ENCODE peak calls at places on chromosomes 5 and 9, in nine cellular contexts. Q is Caco-2; I is AG08396; X is RWPE1; L is activated CD4-positive, alpha-beta T cell treated with anti-CD3 and anti-CD28 coated beads for 1 hour; M is activated CD4-positive, alpha-beta memory T cell treated with anti-CD3 and anti-CD28 coated beads, Interleukin-2, amount 10 ng/mL, durations not matched to agents 7 days and 5 days; K is stimulated activated naive CD8-positive, alpha-beta T cell treated with anti-CD3 and anti-CD28 coated beads, Interleukin-15, amount 100 ng/mL, for 72 hours; Z is H54; C is thyroid gland. H is an unnamed sample.

GRCh38 chr9:6959275-6960000 is 201.7 kb downstream of the KDM4C start:
- DNase-seq in Q (no peak), I (no peak), X (no peak), L (no peak), M (no peak), K (no peak), Z (no peak), C (no peak), H (no peak)

GRCh38 chr9:100492952-100493351 is 20.0 kb downstream of the TMEFF1 start:
- DNase-seq in Q (no peak), I (peak; percentile 40), X (no peak), L (no peak), M (no peak), K (no peak), Z (no peak), C (no peak), H (no peak)

GRCh38 chr9:91978739-91979414 is 28.8 kb upstream of the ROR2 start:
- DNase-seq in Q (peak; percentile 34), I (peak; percentile 73), X (peak; percentile 71), L (no peak), M (no peak), K (no peak), Z (peak; percentile 82), C (peak; percentile 26), H (peak; percentile 91)

GRCh38 chr9:15136646-15137045 is 170.4 kb downstream of the TTC39B start:
- DNase-seq in Q (no peak), I (no peak), X (no peak), L (no peak), M (no peak), K (no peak), Z (no peak), C (no peak), H (no peak)

GRCh38 chr9:134065720-134066419 is 2.0 kb downstream of the BRD3 start:
- DNase-seq in Q (peak; percentile 32), I (peak; percentile 87), X (peak; percentile 83), L (peak; percentile 29), M (peak; percentile 74), K (peak; percentile 76), Z (peak; percentile 98), C (peak; percentile 24), H (no peak)

GRCh38 chr5:81755320-81755719 is 4.4 kb upstream of the SSBP2 start:
- DNase-seq in Q (peak; percentile 64), I (peak; percentile 74), X (peak; percentile 88), L (no peak), M (no peak), K (no peak), Z (peak; percentile 50), C (peak; percentile 71), H (peak; percentile 47)

GRCh38 chr5:133749331-133749985 is 137.1 kb upstream of the FSTL4 start:
- DNase-seq in Q (no peak), I (no peak), X (no peak), L (no peak), M (no peak), K (no peak), Z (no peak), C (no peak), H (no peak)

GRCh38 chr5:115850771-115851416 is 9.2 kb downstream of the AP3S1 start:
- DNase-seq in Q (no peak), I (no peak), X (no peak), L (no peak), M (no peak), K (no peak), Z (no peak), C (no peak), H (no peak)

GRCh38 chr9:91898451-91899433 is 51.3 kb downstream of the ROR2 start:
- DNase-seq in Q (no peak), I (no peak), X (no peak), L (no peak), M (no peak), K (no peak), Z (no peak), C (peak; percentile 68), H (no peak)

GRCh38 chr9:105973811-105974407 is 279.6 kb downstream of the TMEM38B start:
- DNase-seq in Q (no peak), I (no peak), X (no peak), L (no peak), M (no peak), K (no peak), Z (no peak), C (no peak), H (peak; percentile 10)

GRCh38 chr5:174329738-174330137 is 284.2 kb downstream of the NSG2 start:
- DNase-seq in Q (no peak), I (no peak), X (no peak), L (no peak), M (no peak), K (no peak), Z (no peak), C (no peak), H (peak; percentile 11)

GRCh38 chr9:136300866-136301265 is 3.0 kb downstream of the CCDC187 start:
- DNase-seq in Q (no peak), I (no peak), X (no peak), L (no peak), M (no peak), K (no peak), Z (no peak), C (no peak), H (no peak)

GRCh38 chr9:2066312-2067273 is 51.4 kb downstream of the SMARCA2 start:
- DNase-seq in Q (no peak), I (peak; percentile 25), X (no peak), L (no peak), M (no peak), K (no peak), Z (no peak), C (peak; percentile 40), H (no peak)

GRCh38 chr9:99595796-99596195 is 225.9 kb upstream of the NR4A3 start:
- DNase-seq in Q (no peak), I (no peak), X (no peak), L (no peak), M (peak; percentile 18), K (peak; percentile 21), Z (no peak), C (no peak), H (no peak)

GRCh38 chr5:158435161-158435616 is 576.2 kb upstream of the CLINT1 start:
- DNase-seq in Q (no peak), I (no peak), X (no peak), L (no peak), M (peak; percentile 46), K (peak; percentile 46), Z (no peak), C (no peak), H (no peak)

GRCh38 chr9:110623462-110624025 is 44.0 kb upstream of the SVEP1 start:
- DNase-seq in Q (no peak), I (peak; percentile 14), X (peak; percentile 76), L (no peak), M (no peak), K (no peak), Z (peak; percentile 24), C (peak; percentile 12), H (peak; percentile 74)

GRCh38 chr5:93407470-93407869 is 173.5 kb downstream of the NR2F1-AS1 start:
- DNase-seq in Q (no peak), I (no peak), X (no peak), L (no peak), M (no peak), K (no peak), Z (no peak), C (no peak), H (no peak)

GRCh38 chr9:106933470-106933869 is 70.5 kb downstream of the ZNF462 start:
- DNase-seq in Q (no peak), I (no peak), X (no peak), L (no peak), M (no peak), K (no peak), Z (no peak), C (no peak), H (no peak)

GRCh38 chr9:126151031-126151670 is 175.5 kb upstream of the MVB12B start:
- DNase-seq in Q (no peak), I (no peak), X (no peak), L (no peak), M (no peak), K (peak; percentile 6), Z (no peak), C (no peak), H (no peak)

GRCh38 chr5:149796025-149796424 is 65.9 kb downstream of the PPARGC1B start:
- DNase-seq in Q (no peak), I (no peak), X (no peak), L (no peak), M (no peak), K (no peak), Z (no peak), C (no peak), H (no peak)

GRCh38 chr9:130426883-130427282 is 17.9 kb upstream of the ASS1 start:
- DNase-seq in Q (no peak), I (no peak), X (peak; percentile 100), L (no peak), M (no peak), K (no peak), Z (peak; percentile 44), C (no peak), H (no peak)

H was measured in cardiac muscle cell.